ENCODE peak calls at places on chromosomes 2 and 18, in six cellular contexts. C, M, G, I, V and B are unnamed samples.

GRCh38 chr2:237590272-237591020 is at the start of gene RAB17:
- DNase-seq in C (peak; percentile 47), M (no peak), G (no peak), I (no peak), V (no peak), B (no peak)

GRCh38 chr2:170341684-170342631 is 164.0 kb downstream of the MYO3B start:
- DNase-seq in C (no peak), M (no peak), G (no peak), I (no peak), V (no peak), B (no peak)

GRCh38 chr2:190909680-190910079 is 29.1 kb downstream of the GLS start:
- DNase-seq in C (no peak), M (no peak), G (no peak), I (no peak), V (no peak), B (no peak)

GRCh38 chr2:74902281-74902860 is 56.1 kb upstream of the POLE4 start:
- DNase-seq in C (no peak), M (no peak), G (no peak), I (no peak), V (no peak), B (no peak)

GRCh38 chr2:10161961-10162441 is 39.5 kb downstream of the RRM2 start:
- DNase-seq in C (no peak), M (peak; percentile 37), G (no peak), I (no peak), V (peak; percentile 38), B (no peak)

GRCh38 chr18:22277758-22278157 is 108.4 kb downstream of the GATA6 start:
- DNase-seq in C (no peak), M (no peak), G (no peak), I (no peak), V (peak; percentile 75), B (no peak)

GRCh38 chr18:77110400-77110799 is 22.2 kb downstream of the MBP start:
- DNase-seq in C (no peak), M (peak; percentile 61), G (no peak), I (no peak), V (no peak), B (no peak)

GRCh38 chr2:1858733-1859132 is 114.4 kb upstream of the PXDN start:
- DNase-seq in C (no peak), M (no peak), G (no peak), I (no peak), V (no peak), B (no peak)

GRCh38 chr2:12856934-12857660 is 140.4 kb downstream of the TRIB2 start:
- DNase-seq in C (peak; percentile 74), M (no peak), G (no peak), I (no peak), V (no peak), B (peak; percentile 70)

GRCh38 chr2:157056200-157056676 is 201.3 kb upstream of the GALNT5 start:
- DNase-seq in C (peak; percentile 70), M (no peak), G (no peak), I (no peak), V (no peak), B (peak; percentile 19)

GRCh38 chr2:154194917-154195643 is 323.4 kb downstream of the GALNT13 start:
- DNase-seq in C (no peak), M (no peak), G (no peak), I (no peak), V (no peak), B (no peak)

GRCh38 chr2:200662727-200663126 is 76.9 kb downstream of the AOX1 start:
- DNase-seq in C (peak; percentile 42), M (no peak), G (no peak), I (no peak), V (no peak), B (peak; percentile 61)

GRCh38 chr2:109242654-109243331 is 113.8 kb downstream of the SH3RF3 start:
- DNase-seq in C (peak; percentile 97), M (no peak), G (no peak), I (peak; percentile 87), V (peak; percentile 65), B (peak; percentile 76)

GRCh38 chr2:88002359-88002707 is 14.0 kb downstream of the RNU2-63P start:
- DNase-seq in C (no peak), M (no peak), G (no peak), I (no peak), V (no peak), B (no peak)

GRCh38 chr2:207133862-207134519 is 31.8 kb downstream of the KLF7 start:
- DNase-seq in C (peak; percentile 77), M (no peak), G (peak; percentile 79), I (peak; percentile 93), V (peak; percentile 88), B (peak; percentile 85)

GRCh38 chr2:225120175-225120574 is 77.9 kb upstream of the DOCK10 start:
- DNase-seq in C (peak; percentile 21), M (no peak), G (no peak), I (no peak), V (no peak), B (peak; percentile 78)

GRCh38 chr2:172090947-172091625 is 5.8 kb downstream of the DLX1 start:
- DNase-seq in C (no peak), M (peak; percentile 68), G (no peak), I (no peak), V (no peak), B (no peak)

GRCh38 chr2:46923011-46923669 is 7.5 kb upstream of the MCFD2 start:
- DNase-seq in C (no peak), M (no peak), G (no peak), I (no peak), V (no peak), B (peak; percentile 8)

GRCh38 chr18:6543330-6543908 is 128.7 kb upstream of the L3MBTL4 start:
- DNase-seq in C (peak; percentile 71), M (peak; percentile 22), G (no peak), I (no peak), V (no peak), B (no peak)

GRCh38 chr2:43251171-43251731 is 24.8 kb upstream of the ZFP36L2 start:
- DNase-seq in C (peak; percentile 91), M (no peak), G (no peak), I (no peak), V (peak; percentile 41), B (peak; percentile 31)

GRCh38 chr2:159921752-159922404 is 123.9 kb upstream of the CD302 start:
- DNase-seq in C (peak; percentile 27), M (peak; percentile 81), G (peak; percentile 87), I (peak; percentile 71), V (peak; percentile 59), B (peak; percentile 63)

GRCh38 chr2:161104054-161104553 is 56.1 kb upstream of the TANK start:
- DNase-seq in C (no peak), M (no peak), G (no peak), I (no peak), V (no peak), B (no peak)

GRCh38 chr18:37565138-37565984 is at the start of gene CELF4:
- DNase-seq in C (no peak), M (peak; percentile 64), G (no peak), I (peak; percentile 55), V (no peak), B (peak; percentile 9)

GRCh38 chr2:206526416-206526815 is 83.1 kb downstream of the ADAM23 start:
- DNase-seq in C (no peak), M (no peak), G (no peak), I (no peak), V (no peak), B (no peak)

GRCh38 chr2:178152033-178152432 is 39.8 kb downstream of the RBM45 start:
- DNase-seq in C (peak; percentile 40), M (no peak), G (no peak), I (no peak), V (no peak), B (no peak)

GRCh38 chr18:35526476-35527120 is 28.8 kb upstream of the INO80C start:
- DNase-seq in C (no peak), M (no peak), G (peak; percentile 53), I (no peak), V (peak; percentile 58), B (no peak)

GRCh38 chr2:165634855-165635254 is 159.2 kb downstream of the GALNT3 start:
- DNase-seq in C (peak; percentile 70), M (peak; percentile 22), G (peak; percentile 75), I (peak; percentile 71), V (peak; percentile 58), B (peak; percentile 9)

GRCh38 chr2:150063432-150063889 is 424.0 kb downstream of the RND3 start:
- DNase-seq in C (peak; percentile 39), M (no peak), G (no peak), I (no peak), V (no peak), B (no peak)

GRCh38 chr2:86314125-86314524 is 23.3 kb downstream of the REEP1 start:
- DNase-seq in C (no peak), M (no peak), G (no peak), I (peak; percentile 87), V (no peak), B (no peak)
- H3K27me3 ChIP-seq in C (peaks cover 56% of the 10 kb centered on the region), M (no peaks in the 10 kb centered on the region), G (no peaks in the 10 kb centered on the region), I (no peaks in the 10 kb centered on the region), V (no peaks in the 10 kb centered on the region), B (no peaks in the 10 kb centered on the region)

DNA sequence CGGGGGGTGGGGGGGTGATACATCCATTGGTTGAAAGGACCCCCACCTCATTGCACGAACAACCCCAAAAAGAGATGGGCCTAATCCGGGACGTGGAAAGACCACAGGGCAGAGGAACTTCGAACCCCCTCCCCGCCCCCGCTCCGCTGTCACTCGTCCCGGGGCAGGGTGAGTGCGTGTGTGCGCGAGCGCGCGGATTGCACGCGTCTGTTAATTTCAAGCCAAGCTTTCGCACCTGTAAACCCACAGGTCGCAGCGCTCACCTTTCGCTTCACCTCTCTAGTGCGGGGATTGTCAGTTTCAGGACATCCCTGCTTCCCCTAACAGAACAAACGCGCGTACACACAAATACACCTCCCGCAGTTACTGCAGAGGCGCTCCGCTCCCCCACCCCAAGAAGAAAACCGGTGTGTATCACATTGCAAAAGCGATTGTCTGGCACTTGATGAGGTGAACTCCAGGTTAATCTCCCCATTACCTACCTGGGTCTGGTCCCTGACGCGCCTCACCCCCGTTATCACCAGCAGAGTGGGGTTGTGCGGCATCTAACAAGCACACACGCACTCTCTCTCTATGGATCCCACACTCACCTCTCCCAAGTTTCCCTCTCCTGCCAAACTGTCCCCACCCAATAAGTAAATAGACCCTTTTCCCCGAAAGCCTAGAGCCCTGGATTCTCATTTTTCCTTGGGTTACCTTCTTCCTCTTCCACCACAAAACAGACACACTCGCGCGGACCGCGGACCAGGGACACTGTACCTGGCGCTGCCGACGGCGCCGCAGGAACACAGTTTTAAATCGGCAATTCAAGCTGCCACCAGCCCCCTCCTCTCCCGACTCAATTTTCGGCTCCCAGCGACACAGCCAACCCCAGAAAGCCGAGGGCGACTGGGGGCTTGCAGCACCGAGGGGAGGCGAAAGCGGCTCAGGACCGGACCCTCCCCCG is 1.0 kb downstream of the CYP26B1 start:
- DNase-seq in C (no peak), M (peak; percentile 88), G (peak; percentile 23), I (peak; percentile 62), V (peak; percentile 13), B (no peak)
- H3K27me3 ChIP-seq in C (peaks cover 9% of the 10 kb centered on the region), M (peaks cover 88% of the 10 kb centered on the region), G (no peaks in the 10 kb centered on the region), I (peaks cover 38% of the 10 kb centered on the region), V (peaks cover 39% of the 10 kb centered on the region), B (no peaks in the 10 kb centered on the region)

GRCh38 chr18:48502906-48503305 is 35.9 kb upstream of the CTIF start:
- DNase-seq in C (no peak), M (no peak), G (no peak), I (no peak), V (no peak), B (no peak)
- H3K27me3 ChIP-seq in C (no peaks in the 10 kb centered on the region), M (no peaks in the 10 kb centered on the region), G (no peaks in the 10 kb centered on the region), I (no peaks in the 10 kb centered on the region), V (no peaks in the 10 kb centered on the region), B (no peaks in the 10 kb centered on the region)

DNA sequence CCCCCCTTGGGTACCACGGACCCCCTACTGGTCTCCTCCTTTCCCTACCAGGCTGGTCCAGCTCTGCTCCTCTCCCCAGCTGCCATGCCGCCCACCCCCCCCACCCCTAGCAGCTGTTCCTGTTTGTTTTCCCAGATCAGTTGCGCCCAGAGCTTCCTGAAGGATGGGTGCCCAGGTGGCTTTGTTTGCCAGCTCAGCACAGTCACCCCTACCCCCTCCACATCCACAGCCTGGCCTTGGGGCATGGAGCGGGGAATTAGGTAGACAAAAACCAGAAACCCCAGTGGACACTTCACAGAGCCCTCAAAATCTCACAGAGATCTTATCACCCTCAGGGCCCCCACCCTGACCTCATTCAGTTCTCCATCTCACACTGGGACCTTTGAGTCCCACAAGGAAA is 3.7 kb upstream of the CRYBA2 start:
- DNase-seq in C (no peak), M (no peak), G (no peak), I (no peak), V (no peak), B (no peak)
- H3K27me3 ChIP-seq in C (peaks cover 55% of the 10 kb centered on the region), M (peaks cover 98% of the 10 kb centered on the region), G (peaks cover 7% of the 10 kb centered on the region), I (peaks cover 54% of the 10 kb centered on the region), V (peaks cover 51% of the 10 kb centered on the region), B (peaks cover 2% of the 10 kb centered on the region)